ENCODE peak calls at places on chromosomes 1 and 21, in eight cellular contexts. T is adrenal gland, I is Peyer's patch, N is A549, K is ovary, O is heart left ventricle, R is stomach, X is NB4. M is an unnamed sample.

GRCh38 chr1:31371121-31371520 is 1.8 kb downstream of the FABP3 start:
- DNase-seq in T (peak), I (no peak), N (no peak), K (no peak), O (peak), R (no peak), X (no peak), M (no peak)

GRCh38 chr1:22257286-22258275 is 114.7 kb upstream of the WNT4 start:
- DNase-seq in T (no peak), I (no peak), N (no peak), K (no peak), O (peak), R (peak), X (no peak), M (no peak)

GRCh38 chr1:214720561-214720960 is 117.6 kb downstream of the CENPF start:
- DNase-seq in T (no peak), I (no peak), N (no peak), K (no peak), O (no peak), R (no peak), X (no peak), M (no peak)

GRCh38 chr21:18244721-18245486 is at the start of gene CHODL:
- DNase-seq in T (no peak), I (no peak), N (no peak), K (peak), O (peak), R (no peak), X (no peak), M (peak)

GRCh38 chr1:68120136-68120791 is 69.8 kb upstream of the DIRAS3 start:
- DNase-seq in T (peak), I (no peak), N (peak), K (peak), O (no peak), R (peak), X (peak), M (peak)

GRCh38 chr1:79188371-79188770 is 181.8 kb upstream of the ADGRL4 start:
- DNase-seq in T (no peak), I (no peak), N (no peak), K (no peak), O (no peak), R (no peak), X (peak), M (no peak)

GRCh38 chr1:179779645-179780272 is 36.7 kb downstream of the FAM163A start:
- DNase-seq in T (peak), I (no peak), N (no peak), K (no peak), O (no peak), R (no peak), X (no peak), M (peak)

GRCh38 chr1:68919070-68919469 is 422.2 kb upstream of the DEPDC1 start:
- DNase-seq in T (no peak), I (no peak), N (no peak), K (no peak), O (no peak), R (no peak), X (no peak), M (no peak)

GRCh38 chr1:198298653-198299052 is 141.9 kb downstream of the NEK7 start:
- DNase-seq in T (no peak), I (no peak), N (no peak), K (no peak), O (no peak), R (no peak), X (no peak), M (no peak)

GRCh38 chr1:235910357-235911299 is 43.9 kb upstream of the LYST start:
- DNase-seq in T (peak), I (no peak), N (peak), K (no peak), O (peak), R (peak), X (peak), M (no peak)

GRCh38 chr21:45923146-45923545 is 58.4 kb upstream of the COL6A1 start:
- DNase-seq in T (peak), I (peak), N (peak), K (peak), O (peak), R (peak), X (peak), M (peak)

GRCh38 chr1:154519661-154520060 is 17.4 kb upstream of the SHE start:
- DNase-seq in T (no peak), I (no peak), N (no peak), K (no peak), O (peak), R (no peak), X (no peak), M (no peak)

GRCh38 chr1:164240081-164240480 is 318.9 kb upstream of the PBX1 start:
- DNase-seq in T (no peak), I (no peak), N (no peak), K (no peak), O (no peak), R (no peak), X (no peak), M (no peak)

GRCh38 chr21:41562101-41563000 is 54.4 kb upstream of the TMPRSS2 start:
- DNase-seq in T (no peak), I (no peak), N (no peak), K (no peak), O (peak), R (peak), X (no peak), M (no peak)

GRCh38 chr1:65221638-65222421 is 73.8 kb downstream of the AK4 start:
- DNase-seq in T (no peak), I (no peak), N (no peak), K (no peak), O (no peak), R (no peak), X (no peak), M (no peak)

GRCh38 chr1:16163882-16164820 is 8.3 kb upstream of the EPHA2 start:
- DNase-seq in T (peak), I (no peak), N (peak), K (no peak), O (peak), R (no peak), X (peak), M (no peak)

GRCh38 chr1:97640677-97641076 is 280.2 kb downstream of the DPYD start:
- DNase-seq in T (no peak), I (no peak), N (no peak), K (no peak), O (no peak), R (no peak), X (no peak), M (no peak)

GRCh38 chr21:42159560-42160110 is 59.3 kb upstream of the ABCG1 start:
- DNase-seq in T (peak), I (no peak), N (no peak), K (no peak), O (no peak), R (no peak), X (no peak), M (no peak)

DNA sequence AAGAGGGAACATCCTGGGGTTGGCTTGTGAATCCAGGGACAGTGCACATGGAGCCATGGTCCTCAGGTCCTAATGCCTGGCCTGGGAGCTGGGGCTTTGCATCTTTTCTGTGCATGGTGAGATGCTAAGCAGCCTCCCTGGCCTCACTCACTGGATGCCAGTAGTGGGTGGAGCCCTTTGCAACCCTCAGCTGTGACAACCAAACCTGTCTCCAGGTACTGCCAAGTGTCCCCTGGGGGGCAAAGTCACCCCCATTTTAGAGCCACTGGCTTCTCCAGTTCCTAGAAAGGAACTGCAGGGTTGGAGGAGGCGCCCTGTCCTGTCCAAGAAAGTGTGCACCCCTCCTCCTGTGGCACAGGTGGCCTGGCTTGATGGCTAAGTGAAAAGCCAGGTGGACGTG is 44.6 kb upstream of the GRIK3 start:
- DNase-seq in T (no peak), I (no peak), N (no peak), K (no peak), O (no peak), R (no peak), X (no peak), M (no peak)
- TF ChIP-seq CTCF in T (no peak), I (no peak), N (no peak), K (no peak), O (no peak), R (no peak), X (no peak), M (no peak)

GRCh38 chr1:169117599-169117998 is 11.1 kb downstream of the ATP1B1 start:
- DNase-seq in T (no peak), I (no peak), N (no peak), K (no peak), O (no peak), R (no peak), X (no peak), M (no peak)

GRCh38 chr1:169118227-169118626 is 11.7 kb downstream of the ATP1B1 start:
- DNase-seq in T (peak), I (no peak), N (no peak), K (no peak), O (no peak), R (no peak), X (no peak), M (no peak)

GRCh38 chr1:169113613-169114119 is 7.2 kb downstream of the ATP1B1 start:
- DNase-seq in T (peak), I (no peak), N (peak), K (no peak), O (peak), R (no peak), X (no peak), M (no peak)

GRCh38 chr1:169117014-169117413 is 10.5 kb downstream of the ATP1B1 start:
- DNase-seq in T (no peak), I (no peak), N (no peak), K (no peak), O (no peak), R (no peak), X (no peak), M (no peak)

GRCh38 chr1:169115891-169116585 is 9.5 kb downstream of the ATP1B1 start:
- DNase-seq in T (peak), I (peak), N (no peak), K (no peak), O (peak), R (peak), X (no peak), M (peak)
- TF ChIP-seq POLR2A in T (peak), I (no peak), N (no peak), K (no peak), O (no peak), R (no peak), X (no peak), M (no peak)

GRCh38 chr1:221356693-221357092 is 385.2 kb downstream of the DUSP10 start:
- DNase-seq in T (no peak), I (no peak), N (no peak), K (no peak), O (no peak), R (no peak), X (peak), M (no peak)
- TF ChIP-seq CTCF in T (no peak), I (no peak), N (no peak), K (no peak), O (no peak), R (no peak), X (peak), M (no peak)

GRCh38 chr1:19087737-19088594 is 122.1 kb downstream of the UBR4 start:
- DNase-seq in T (no peak), I (no peak), N (no peak), K (no peak), O (no peak), R (no peak), X (no peak), M (no peak)

GRCh38 chr1:19087017-19087736 is 122.9 kb downstream of the UBR4 start:
- DNase-seq in T (no peak), I (no peak), N (no peak), K (no peak), O (no peak), R (no peak), X (no peak), M (no peak)

GRCh38 chr1:19089524-19089923 is 120.5 kb downstream of the UBR4 start:
- DNase-seq in T (no peak), I (no peak), N (no peak), K (no peak), O (no peak), R (no peak), X (no peak), M (no peak)

GRCh38 chr1:19086176-19086875 is 123.7 kb downstream of the UBR4 start:
- DNase-seq in T (no peak), I (no peak), N (no peak), K (no peak), O (peak), R (peak), X (no peak), M (no peak)

GRCh38 chr1:19088717-19089442 is 121.2 kb downstream of the UBR4 start:
- DNase-seq in T (no peak), I (no peak), N (no peak), K (no peak), O (no peak), R (no peak), X (no peak), M (no peak)
- TF ChIP-seq POLR2A in T (no peak), I (no peak), N (no peak), K (no peak), O (no peak), R (no peak), X (no peak), M (no peak)

GRCh38 chr1:159065106-159065505 is 11.5 kb downstream of the AIM2 start:
- DNase-seq in T (no peak), I (no peak), N (no peak), K (no peak), O (no peak), R (no peak), X (no peak), M (no peak)

GRCh38 chr1:159068877-159069276 is 7.7 kb downstream of the AIM2 start:
- DNase-seq in T (no peak), I (no peak), N (no peak), K (no peak), O (no peak), R (no peak), X (peak), M (no peak)

GRCh38 chr1:159071970-159072582 is 4.5 kb downstream of the AIM2 start:
- DNase-seq in T (no peak), I (no peak), N (peak), K (no peak), O (no peak), R (no peak), X (peak), M (no peak)

GRCh38 chr1:159066108-159066507 is 10.5 kb downstream of the AIM2 start:
- DNase-seq in T (no peak), I (no peak), N (no peak), K (no peak), O (no peak), R (no peak), X (no peak), M (no peak)

GRCh38 chr1:159067699-159068621 is 8.6 kb downstream of the AIM2 start:
- DNase-seq in T (no peak), I (peak), N (no peak), K (no peak), O (no peak), R (no peak), X (peak), M (no peak)
- TF ChIP-seq CTCF in T (no peak), I (no peak), N (no peak), K (no peak), O (no peak), R (no peak), X (no peak), M (no peak)

DNA sequence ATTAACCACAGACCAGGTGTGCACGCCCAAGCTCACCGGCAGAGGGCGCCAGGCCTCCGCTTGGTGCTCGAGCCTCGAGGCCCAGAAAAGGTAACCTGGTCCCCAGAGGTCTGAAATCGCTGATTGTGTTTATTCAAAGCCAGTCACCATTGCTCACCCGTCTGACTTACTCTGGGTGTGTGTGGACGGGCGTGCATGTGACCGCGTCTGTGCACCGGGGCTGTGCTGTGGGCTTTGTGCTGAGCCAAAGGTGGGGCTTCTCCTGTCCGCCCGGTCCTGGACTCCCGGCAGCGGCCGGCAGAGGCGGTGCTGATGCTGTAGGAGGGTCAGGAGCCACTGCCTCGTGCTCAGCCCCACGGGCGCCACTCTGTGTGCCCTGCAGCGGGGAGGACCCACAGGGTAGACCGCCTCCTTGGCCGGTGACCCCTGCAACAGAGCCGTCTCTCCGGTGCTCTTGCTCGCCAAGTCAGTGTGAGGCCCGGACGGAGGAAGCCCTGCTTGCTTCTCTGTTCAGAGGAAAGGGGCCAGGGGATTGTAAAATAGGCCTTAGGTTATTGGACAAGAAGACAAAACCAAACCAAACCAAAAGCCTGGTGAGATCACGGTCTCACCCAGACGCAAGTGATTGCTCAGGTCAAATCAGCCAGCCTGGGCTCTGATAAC is 32.0 kb upstream of the BTG2 start:
- DNase-seq in T (peak), I (peak), N (peak), K (peak), O (peak), R (peak), X (peak), M (peak)
- TF ChIP-seq POLR2A in T (no peak), I (peak), N (no peak), K (peak), O (no peak), R (no peak), X (no peak), M (no peak)

M was measured in testis.